ENCODE peak calls at places on chromosomes 11 and 22, in four cellular contexts. One of them, this sample, is unnamed.

GRCh38 chr11:20873054-20873453 is 203.7 kb downstream of the NELL1 start:
- DNase-seq in A549: peak; percentile 10
- DNase-seq in GM13976: peak; percentile 24
- DNase-seq in WTC11: peak; percentile 61
- DNase-seq in this sample: peak; percentile 61

GRCh38 chr11:88603499-88603898 is 266.0 kb upstream of the CTSC start:
- DNase-seq in WTC11: no peak
- DNase-seq in GM13976: no peak
- DNase-seq in A549: no peak
- DNase-seq in this sample: no peak

GRCh38 chr22:42720263-42721044 is at the start of gene A4GALT:
- DNase-seq in A549: no peak
- DNase-seq in GM13976: peak; percentile 80
- DNase-seq in WTC11: peak; percentile 45
- DNase-seq in this sample: no peak

GRCh38 chr11:71368966-71369365 is 79.2 kb downstream of the DHCR7 start:
- DNase-seq in A549: no peak
- DNase-seq in WTC11: no peak
- DNase-seq in GM13976: no peak
- DNase-seq in this sample: no peak

GRCh38 chr11:67397986-67398660 is 3.5 kb downstream of the PPP1CA start:
- DNase-seq in GM13976: no peak
- DNase-seq in A549: no peak
- DNase-seq in WTC11: no peak
- DNase-seq in this sample: no peak

GRCh38 chr11:9527481-9528140 is 45.9 kb upstream of the WEE1 start:
- DNase-seq in A549: no peak
- DNase-seq in GM13976: no peak
- DNase-seq in WTC11: no peak
- DNase-seq in this sample: no peak

GRCh38 chr11:132874638-132875037 is 657.7 kb downstream of the OPCML start:
- DNase-seq in GM13976: no peak
- DNase-seq in WTC11: no peak
- DNase-seq in A549: no peak
- DNase-seq in this sample: no peak

GRCh38 chr11:117786099-117786870 is 10.7 kb downstream of the DSCAML1 start:
- DNase-seq in A549: peak; percentile 36
- DNase-seq in GM13976: no peak
- DNase-seq in WTC11: no peak
- DNase-seq in this sample: no peak

GRCh38 chr11:34564807-34565241 is 51.2 kb upstream of the ELF5 start:
- DNase-seq in GM13976: no peak
- DNase-seq in WTC11: peak; percentile 16
- DNase-seq in A549: no peak
- DNase-seq in this sample: no peak

GRCh38 chr11:7537260-7537659 is 23.5 kb downstream of the PPFIBP2 start:
- DNase-seq in A549: no peak
- DNase-seq in WTC11: no peak
- DNase-seq in GM13976: no peak
- DNase-seq in this sample: no peak

GRCh38 chr22:25110846-25111578 is 88.6 kb upstream of the CRYBB3 start:
- DNase-seq in A549: peak; percentile 50
- DNase-seq in WTC11: peak; percentile 80
- DNase-seq in GM13976: peak; percentile 77
- DNase-seq in this sample: peak; percentile 72

GRCh38 chr11:620935-621814 is 3.6 kb downstream of the CDHR5 start:
- DNase-seq in GM13976: no peak
- DNase-seq in A549: no peak
- DNase-seq in WTC11: no peak
- DNase-seq in this sample: no peak

GRCh38 chr22:19719055-19719482 is 4.3 kb upstream of the GP1BB start:
- DNase-seq in A549: no peak
- DNase-seq in GM13976: no peak
- DNase-seq in WTC11: no peak
- DNase-seq in this sample: no peak

GRCh38 chr11:22807855-22808558 is 21.6 kb downstream of the SVIP start:
- DNase-seq in WTC11: no peak
- DNase-seq in GM13976: no peak
- DNase-seq in A549: no peak
- DNase-seq in this sample: no peak

GRCh38 chr11:91795139-91795887 is 429.3 kb upstream of the FAT3 start:
- DNase-seq in WTC11: no peak
- DNase-seq in GM13976: no peak
- DNase-seq in A549: no peak
- DNase-seq in this sample: no peak

GRCh38 chr11:76265771-76266241 is 59.5 kb upstream of the WNT11 start:
- DNase-seq in A549: no peak
- DNase-seq in GM13976: no peak
- DNase-seq in WTC11: no peak
- DNase-seq in this sample: no peak

GRCh38 chr22:49370841-49371301 is 456.8 kb downstream of the BRD1 start:
- DNase-seq in A549: no peak
- DNase-seq in WTC11: peak; percentile 5
- DNase-seq in GM13976: no peak
- DNase-seq in this sample: peak; percentile 0

GRCh38 chr22:36730176-36730858 is 26.8 kb upstream of the CACNG2 start:
- DNase-seq in GM13976: no peak
- DNase-seq in A549: no peak
- DNase-seq in WTC11: no peak
- DNase-seq in this sample: no peak

GRCh38 chr22:39618996-39619530 is 48.5 kb downstream of the CACNA1I start:
- DNase-seq in WTC11: no peak
- DNase-seq in GM13976: no peak
- DNase-seq in A549: no peak
- DNase-seq in this sample: no peak

GRCh38 chr11:45021692-45022130 is 71.0 kb upstream of the TP53I11 start:
- DNase-seq in A549: no peak
- DNase-seq in WTC11: peak; percentile 40
- DNase-seq in GM13976: no peak
- DNase-seq in this sample: no peak

GRCh38 chr22:30868663-30869385 is 99.8 kb downstream of the MORC2 start:
- DNase-seq in GM13976: no peak
- DNase-seq in A549: no peak
- DNase-seq in WTC11: no peak
- DNase-seq in this sample: no peak

GRCh38 chr22:43501951-43502874 is 90.4 kb downstream of the MPPED1 start:
- DNase-seq in GM13976: no peak
- DNase-seq in WTC11: no peak
- DNase-seq in A549: no peak
- DNase-seq in this sample: no peak

GRCh38 chr11:33654594-33654993 is 46.0 kb downstream of the C11orf91 start:
- DNase-seq in A549: no peak
- DNase-seq in WTC11: no peak
- DNase-seq in GM13976: no peak
- DNase-seq in this sample: no peak

GRCh38 chr11:12232819-12233601 is 122.6 kb downstream of the MICAL2 start:
- DNase-seq in A549: peak; percentile 32
- DNase-seq in WTC11: no peak
- DNase-seq in GM13976: no peak
- DNase-seq in this sample: no peak

GRCh38 chr11:103870821-103871309 is 165.6 kb upstream of the DDI1 start:
- DNase-seq in A549: no peak
- DNase-seq in WTC11: no peak
- DNase-seq in GM13976: no peak
- DNase-seq in this sample: no peak

GRCh38 chr11:75872887-75873416 is 57.9 kb downstream of the UVRAG start:
- DNase-seq in WTC11: no peak
- DNase-seq in A549: no peak
- DNase-seq in GM13976: peak; percentile 38
- DNase-seq in this sample: no peak

GRCh38 chr22:48800036-48800885 is 1027.4 kb downstream of the BRD1 start:
- DNase-seq in GM13976: no peak
- DNase-seq in WTC11: no peak
- DNase-seq in A549: no peak
- DNase-seq in this sample: no peak

GRCh38 chr22:40764743-40765441 is 54.3 kb downstream of the SLC25A17 start:
- DNase-seq in GM13976: peak; percentile 78
- DNase-seq in A549: no peak
- DNase-seq in WTC11: no peak
- DNase-seq in this sample: no peak

GRCh38 chr11:77322926-77323590 is 21.6 kb upstream of the GDPD4 start:
- DNase-seq in A549: no peak
- DNase-seq in WTC11: no peak
- DNase-seq in GM13976: no peak
- DNase-seq in this sample: no peak

GRCh38 chr11:69841859-69842698 is 22.9 kb upstream of the FGF3 start:
- DNase-seq in A549: no peak
- DNase-seq in GM13976: peak; percentile 57
- DNase-seq in WTC11: peak; percentile 65
- DNase-seq in this sample: no peak

GRCh38 chr11:105220175-105220574 is 80.6 kb upstream of the CARD18 start:
- DNase-seq in A549: no peak
- DNase-seq in WTC11: no peak
- DNase-seq in GM13976: no peak
- DNase-seq in this sample: no peak

GRCh38 chr11:41963406-41963805 is 504.0 kb upstream of the LRRC4C start:
- DNase-seq in GM13976: no peak
- DNase-seq in A549: no peak
- DNase-seq in WTC11: no peak
- DNase-seq in this sample: no peak

GRCh38 chr22:47040486-47041145 is 278.2 kb downstream of the TBC1D22A start:
- DNase-seq in GM13976: no peak
- DNase-seq in A549: no peak
- DNase-seq in WTC11: no peak
- DNase-seq in this sample: no peak

GRCh38 chr11:24155792-24156191 is 341.1 kb upstream of the LUZP2 start:
- DNase-seq in WTC11: peak; percentile 47
- DNase-seq in GM13976: no peak
- DNase-seq in A549: no peak
- DNase-seq in this sample: no peak

GRCh38 chr11:92550411-92550810 is 325.8 kb downstream of the FAT3 start:
- DNase-seq in A549: no peak
- DNase-seq in WTC11: peak; percentile 46
- DNase-seq in GM13976: no peak
- DNase-seq in this sample: no peak

GRCh38 chr22:32777997-32778396 is 23.5 kb upstream of the TIMP3 start:
- DNase-seq in A549: no peak
- DNase-seq in WTC11: no peak
- DNase-seq in GM13976: no peak
- DNase-seq in this sample: no peak

GRCh38 chr22:32771761-32772160 is 29.7 kb upstream of the TIMP3 start:
- DNase-seq in WTC11: no peak
- DNase-seq in A549: no peak
- DNase-seq in GM13976: no peak
- DNase-seq in this sample: no peak

GRCh38 chr22:32776800-32777199 is 24.7 kb upstream of the TIMP3 start:
- DNase-seq in WTC11: no peak
- DNase-seq in A549: no peak
- DNase-seq in GM13976: no peak
- DNase-seq in this sample: no peak

GRCh38 chr22:32776397-32776796 is 25.1 kb upstream of the TIMP3 start:
- DNase-seq in WTC11: no peak
- DNase-seq in A549: no peak
- DNase-seq in GM13976: no peak
- DNase-seq in this sample: no peak

GRCh38 chr22:32775957-32776356 is 25.5 kb upstream of the TIMP3 start:
- DNase-seq in GM13976: no peak
- DNase-seq in A549: no peak
- DNase-seq in WTC11: no peak
- DNase-seq in this sample: no peak
- TF ChIP-seq CTCF in GM13976: no peak
- TF ChIP-seq CTCF in A549: peak; percentile 26
- TF ChIP-seq CTCF in WTC11: no peak
- TF ChIP-seq CTCF in this sample: no peak

DNA sequence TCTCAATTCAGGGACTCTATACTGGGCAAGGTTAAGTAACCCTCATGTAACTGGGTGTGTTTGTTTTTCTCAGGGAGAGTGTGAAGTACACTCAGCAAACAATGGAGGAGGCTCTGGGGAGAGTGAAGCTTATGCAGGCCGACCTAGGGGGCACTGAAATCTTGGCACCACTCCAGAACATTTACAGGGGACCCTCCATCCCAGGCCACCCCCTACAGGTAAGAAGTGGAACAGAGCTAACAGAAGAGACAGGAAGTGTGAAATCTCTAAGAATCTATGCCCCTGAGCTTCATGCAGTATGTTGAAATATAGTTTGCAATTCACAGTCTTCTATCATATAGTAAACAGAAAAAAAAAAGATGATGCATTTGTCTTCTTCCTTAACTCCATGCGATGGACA is 8.3 kb downstream of the VWA5A start:
- DNase-seq in A549: no peak
- DNase-seq in WTC11: peak; percentile 35
- DNase-seq in GM13976: no peak
- DNase-seq in this sample: no peak
- TF ChIP-seq CTCF in A549: no peak
- TF ChIP-seq CTCF in WTC11: peak; percentile 31
- TF ChIP-seq CTCF in GM13976: no peak
- TF ChIP-seq CTCF in this sample: peak; percentile 30

DNA sequence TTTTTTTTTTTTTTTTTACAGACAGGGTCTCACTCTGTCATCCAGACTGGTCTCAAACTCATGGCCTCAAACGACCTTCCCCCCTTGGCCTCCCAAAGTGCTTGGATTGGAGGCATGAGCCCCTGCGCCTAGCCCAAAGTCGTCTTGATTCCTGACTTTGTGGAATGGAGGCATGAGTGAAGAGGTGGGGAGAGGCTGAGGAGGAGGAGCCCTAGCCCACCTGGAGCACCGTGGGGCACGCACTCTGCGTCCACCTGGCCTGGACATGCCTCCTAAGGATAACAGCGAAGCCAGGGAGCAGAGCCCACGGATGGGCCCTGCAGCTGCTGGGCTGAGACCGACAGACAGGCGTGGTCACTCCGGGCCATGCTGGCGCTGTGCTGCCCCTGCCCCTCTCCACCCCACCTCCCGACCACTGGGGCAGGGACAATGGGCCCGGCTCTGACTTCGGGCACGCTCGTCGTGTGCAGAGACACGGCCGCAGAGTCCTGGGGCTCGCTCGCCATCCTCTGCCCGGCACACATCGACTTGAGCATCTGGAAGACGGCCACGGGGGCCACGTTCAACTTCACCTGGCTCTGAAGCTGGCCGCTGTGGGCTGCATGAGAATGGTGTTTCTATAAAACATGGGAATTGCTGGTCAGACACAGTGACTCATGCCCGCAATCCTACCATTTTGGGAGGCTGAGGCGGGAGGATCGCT is 34.8 kb downstream of the LRRC74B start:
- DNase-seq in WTC11: no peak
- DNase-seq in A549: no peak
- DNase-seq in GM13976: no peak
- DNase-seq in this sample: no peak
- TF ChIP-seq CTCF in WTC11: no peak
- TF ChIP-seq CTCF in A549: no peak
- TF ChIP-seq CTCF in GM13976: no peak
- TF ChIP-seq CTCF in this sample: no peak

GRCh38 chr22:21605887-21606564 is 23.8 kb downstream of the YDJC start:
- DNase-seq in GM13976: no peak
- DNase-seq in A549: no peak
- DNase-seq in WTC11: no peak
- DNase-seq in this sample: no peak
- TF ChIP-seq CTCF in GM13976: no peak
- TF ChIP-seq CTCF in A549: no peak
- TF ChIP-seq CTCF in WTC11: no peak
- TF ChIP-seq CTCF in this sample: no peak